ENCODE peak calls at places on chromosomes 7 and 10, in four cellular contexts. One of them, this sample, is unnamed.

GRCh38 chr7:97871659-97872024 is 566 bp downstream of the ASNS start:
- DNase-seq in IMR-90: no peak
- DNase-seq in substantia nigra: no peak
- DNase-seq in activated CD8-positive, alpha-beta memory T cell treated with anti-CD3 and anti-CD28 coated beads for 48 hours: peak; percentile 5
- DNase-seq in this sample: no peak

GRCh38 chr7:156475179-156475578 is 165.4 kb upstream of the RNF32 start:
- DNase-seq in IMR-90: no peak
- DNase-seq in substantia nigra: no peak
- DNase-seq in activated CD8-positive, alpha-beta memory T cell treated with anti-CD3 and anti-CD28 coated beads for 48 hours: no peak
- DNase-seq in this sample: no peak

GRCh38 chr7:114843102-114843501 is 78.8 kb upstream of the MDFIC start:
- DNase-seq in IMR-90: no peak
- DNase-seq in substantia nigra: no peak
- DNase-seq in activated CD8-positive, alpha-beta memory T cell treated with anti-CD3 and anti-CD28 coated beads for 48 hours: no peak
- DNase-seq in this sample: no peak

GRCh38 chr7:19749658-19750057 is 23.8 kb downstream of the TMEM196 start:
- DNase-seq in IMR-90: no peak
- DNase-seq in substantia nigra: no peak
- DNase-seq in activated CD8-positive, alpha-beta memory T cell treated with anti-CD3 and anti-CD28 coated beads for 48 hours: no peak
- DNase-seq in this sample: no peak

GRCh38 chr10:113239569-113239968 is 289.5 kb downstream of the TCF7L2 start:
- DNase-seq in IMR-90: no peak
- DNase-seq in substantia nigra: no peak
- DNase-seq in activated CD8-positive, alpha-beta memory T cell treated with anti-CD3 and anti-CD28 coated beads for 48 hours: no peak
- DNase-seq in this sample: no peak

GRCh38 chr7:116227678-116228239 is 17.4 kb downstream of the TES start:
- DNase-seq in IMR-90: peak; percentile 94
- DNase-seq in substantia nigra: no peak
- DNase-seq in activated CD8-positive, alpha-beta memory T cell treated with anti-CD3 and anti-CD28 coated beads for 48 hours: no peak
- DNase-seq in this sample: peak; percentile 85

GRCh38 chr7:74047804-74048380 is 19.9 kb downstream of the ELN start:
- DNase-seq in IMR-90: no peak
- DNase-seq in substantia nigra: no peak
- DNase-seq in activated CD8-positive, alpha-beta memory T cell treated with anti-CD3 and anti-CD28 coated beads for 48 hours: no peak
- DNase-seq in this sample: no peak

GRCh38 chr7:43490016-43490415 is 92.9 kb upstream of the STK17A start:
- DNase-seq in IMR-90: no peak
- DNase-seq in substantia nigra: no peak
- DNase-seq in activated CD8-positive, alpha-beta memory T cell treated with anti-CD3 and anti-CD28 coated beads for 48 hours: no peak
- DNase-seq in this sample: no peak

GRCh38 chr10:8577681-8578080 is 523.2 kb downstream of the GATA3 start:
- DNase-seq in IMR-90: no peak
- DNase-seq in substantia nigra: no peak
- DNase-seq in activated CD8-positive, alpha-beta memory T cell treated with anti-CD3 and anti-CD28 coated beads for 48 hours: no peak
- DNase-seq in this sample: no peak

GRCh38 chr7:105346593-105347322 is 42.0 kb downstream of the SRPK2 start:
- DNase-seq in IMR-90: no peak
- DNase-seq in substantia nigra: no peak
- DNase-seq in activated CD8-positive, alpha-beta memory T cell treated with anti-CD3 and anti-CD28 coated beads for 48 hours: no peak
- DNase-seq in this sample: no peak

GRCh38 chr7:102447311-102447710 is 13.9 kb downstream of the ORAI2 start:
- DNase-seq in IMR-90: no peak
- DNase-seq in substantia nigra: no peak
- DNase-seq in activated CD8-positive, alpha-beta memory T cell treated with anti-CD3 and anti-CD28 coated beads for 48 hours: no peak
- DNase-seq in this sample: no peak

GRCh38 chr10:127576011-127576410 is 26.9 kb downstream of the NPS start:
- DNase-seq in IMR-90: no peak
- DNase-seq in substantia nigra: no peak
- DNase-seq in activated CD8-positive, alpha-beta memory T cell treated with anti-CD3 and anti-CD28 coated beads for 48 hours: no peak
- DNase-seq in this sample: no peak

GRCh38 chr10:110431659-110432058 is 66.0 kb upstream of the DUSP5 start:
- DNase-seq in IMR-90: no peak
- DNase-seq in substantia nigra: no peak
- DNase-seq in activated CD8-positive, alpha-beta memory T cell treated with anti-CD3 and anti-CD28 coated beads for 48 hours: no peak
- DNase-seq in this sample: no peak

GRCh38 chr7:271266-272107 is 18.5 kb upstream of the FOXL3 start:
- DNase-seq in IMR-90: no peak
- DNase-seq in substantia nigra: no peak
- DNase-seq in activated CD8-positive, alpha-beta memory T cell treated with anti-CD3 and anti-CD28 coated beads for 48 hours: no peak
- DNase-seq in this sample: peak; percentile 28

GRCh38 chr10:125638555-125638954 is 44.4 kb downstream of the TEX36 start:
- DNase-seq in IMR-90: no peak
- DNase-seq in substantia nigra: no peak
- DNase-seq in activated CD8-positive, alpha-beta memory T cell treated with anti-CD3 and anti-CD28 coated beads for 48 hours: no peak
- DNase-seq in this sample: no peak

GRCh38 chr10:88989824-88990527 is 622 bp upstream of the FAS start:
- DNase-seq in IMR-90: peak; percentile 86
- DNase-seq in substantia nigra: no peak
- DNase-seq in activated CD8-positive, alpha-beta memory T cell treated with anti-CD3 and anti-CD28 coated beads for 48 hours: no peak
- DNase-seq in this sample: peak; percentile 68

GRCh38 chr10:4683137-4683536 is 142.9 kb upstream of the AKR1E2 start:
- DNase-seq in IMR-90: no peak
- DNase-seq in substantia nigra: no peak
- DNase-seq in activated CD8-positive, alpha-beta memory T cell treated with anti-CD3 and anti-CD28 coated beads for 48 hours: no peak
- DNase-seq in this sample: no peak

GRCh38 chr10:132911712-132912097 is 30.7 kb downstream of the CFAP46 start:
- DNase-seq in IMR-90: no peak
- DNase-seq in substantia nigra: no peak
- DNase-seq in activated CD8-positive, alpha-beta memory T cell treated with anti-CD3 and anti-CD28 coated beads for 48 hours: no peak
- DNase-seq in this sample: no peak

GRCh38 chr10:128530301-128530700 is 404.1 kb upstream of the MKI67 start:
- DNase-seq in IMR-90: no peak
- DNase-seq in substantia nigra: no peak
- DNase-seq in activated CD8-positive, alpha-beta memory T cell treated with anti-CD3 and anti-CD28 coated beads for 48 hours: no peak
- DNase-seq in this sample: no peak

GRCh38 chr7:72190919-72191318 is 221.2 kb downstream of the CALN1 start:
- DNase-seq in IMR-90: no peak
- DNase-seq in substantia nigra: no peak
- DNase-seq in activated CD8-positive, alpha-beta memory T cell treated with anti-CD3 and anti-CD28 coated beads for 48 hours: no peak
- DNase-seq in this sample: no peak

GRCh38 chr7:131076711-131077170 is 250.9 kb upstream of the MKLN1 start:
- DNase-seq in IMR-90: peak; percentile 70
- DNase-seq in substantia nigra: no peak
- DNase-seq in activated CD8-positive, alpha-beta memory T cell treated with anti-CD3 and anti-CD28 coated beads for 48 hours: no peak
- DNase-seq in this sample: no peak

GRCh38 chr7:130294314-130294713 is 1.4 kb downstream of the CPA4 start:
- DNase-seq in IMR-90: peak; percentile 74
- DNase-seq in substantia nigra: no peak
- DNase-seq in activated CD8-positive, alpha-beta memory T cell treated with anti-CD3 and anti-CD28 coated beads for 48 hours: no peak
- DNase-seq in this sample: peak; percentile 58

GRCh38 chr10:73625004-73625883 is 16.0 kb downstream of the MYOZ1 start:
- DNase-seq in IMR-90: peak; percentile 25
- DNase-seq in substantia nigra: no peak
- DNase-seq in activated CD8-positive, alpha-beta memory T cell treated with anti-CD3 and anti-CD28 coated beads for 48 hours: no peak
- DNase-seq in this sample: no peak

GRCh38 chr7:111083423-111083822 is 7.5 kb upstream of the LRRN3 start:
- DNase-seq in IMR-90: peak; percentile 78
- DNase-seq in substantia nigra: no peak
- DNase-seq in activated CD8-positive, alpha-beta memory T cell treated with anti-CD3 and anti-CD28 coated beads for 48 hours: no peak
- DNase-seq in this sample: peak; percentile 59

GRCh38 chr10:122098924-122099323 is 110.0 kb downstream of the TACC2 start:
- DNase-seq in IMR-90: no peak
- DNase-seq in substantia nigra: no peak
- DNase-seq in activated CD8-positive, alpha-beta memory T cell treated with anti-CD3 and anti-CD28 coated beads for 48 hours: no peak
- DNase-seq in this sample: no peak

GRCh38 chr7:106312906-106313305 is 28.1 kb upstream of the NAMPT start:
- DNase-seq in IMR-90: no peak
- DNase-seq in substantia nigra: no peak
- DNase-seq in activated CD8-positive, alpha-beta memory T cell treated with anti-CD3 and anti-CD28 coated beads for 48 hours: no peak
- DNase-seq in this sample: no peak

GRCh38 chr10:18000601-18001000 is 48.9 kb downstream of the SLC39A12 start:
- DNase-seq in IMR-90: peak; percentile 63
- DNase-seq in substantia nigra: no peak
- DNase-seq in activated CD8-positive, alpha-beta memory T cell treated with anti-CD3 and anti-CD28 coated beads for 48 hours: no peak
- DNase-seq in this sample: no peak

GRCh38 chr10:22693371-22693784 is 21.0 kb downstream of the PIP4K2A start:
- DNase-seq in IMR-90: peak; percentile 84
- DNase-seq in substantia nigra: no peak
- DNase-seq in activated CD8-positive, alpha-beta memory T cell treated with anti-CD3 and anti-CD28 coated beads for 48 hours: no peak
- DNase-seq in this sample: no peak

GRCh38 chr7:159109092-159110035 is 35.3 kb downstream of the VIPR2 start:
- DNase-seq in IMR-90: no peak
- DNase-seq in substantia nigra: no peak
- DNase-seq in activated CD8-positive, alpha-beta memory T cell treated with anti-CD3 and anti-CD28 coated beads for 48 hours: no peak
- DNase-seq in this sample: no peak

GRCh38 chr7:27194641-27195379 is 5.1 kb downstream of the HOXA13 start:
- DNase-seq in IMR-90: no peak
- DNase-seq in substantia nigra: no peak
- DNase-seq in activated CD8-positive, alpha-beta memory T cell treated with anti-CD3 and anti-CD28 coated beads for 48 hours: no peak
- DNase-seq in this sample: no peak

GRCh38 chr10:118216071-118216470 is 126.1 kb downstream of the FAM204A start:
- DNase-seq in IMR-90: no peak
- DNase-seq in substantia nigra: no peak
- DNase-seq in activated CD8-positive, alpha-beta memory T cell treated with anti-CD3 and anti-CD28 coated beads for 48 hours: no peak
- DNase-seq in this sample: no peak

GRCh38 chr7:47937711-47938573 is 10.3 kb downstream of the PKD1L1 start:
- DNase-seq in IMR-90: no peak
- DNase-seq in substantia nigra: no peak
- DNase-seq in activated CD8-positive, alpha-beta memory T cell treated with anti-CD3 and anti-CD28 coated beads for 48 hours: no peak
- DNase-seq in this sample: no peak

GRCh38 chr10:14263041-14263440 is 67.7 kb downstream of the FRMD4A start:
- DNase-seq in IMR-90: no peak
- DNase-seq in substantia nigra: no peak
- DNase-seq in activated CD8-positive, alpha-beta memory T cell treated with anti-CD3 and anti-CD28 coated beads for 48 hours: no peak
- DNase-seq in this sample: no peak

GRCh38 chr7:66727058-66727457 is 13.5 kb upstream of the RABGEF1 start:
- DNase-seq in IMR-90: no peak
- DNase-seq in substantia nigra: no peak
- DNase-seq in activated CD8-positive, alpha-beta memory T cell treated with anti-CD3 and anti-CD28 coated beads for 48 hours: no peak
- DNase-seq in this sample: no peak

GRCh38 chr7:17677408-17677807 is 262.9 kb downstream of the SNX13 start:
- DNase-seq in IMR-90: peak; percentile 75
- DNase-seq in substantia nigra: no peak
- DNase-seq in activated CD8-positive, alpha-beta memory T cell treated with anti-CD3 and anti-CD28 coated beads for 48 hours: no peak
- DNase-seq in this sample: no peak

GRCh38 chr10:105597297-105597696 is 956.2 kb downstream of the SORCS3 start:
- DNase-seq in IMR-90: peak; percentile 40
- DNase-seq in substantia nigra: no peak
- DNase-seq in activated CD8-positive, alpha-beta memory T cell treated with anti-CD3 and anti-CD28 coated beads for 48 hours: no peak
- DNase-seq in this sample: no peak

This sample was measured in BJ.